ENCODE peak calls at places on chromosomes 4 and X, in eight cellular contexts. Y is activated CD4-positive, alpha-beta T cell treated with anti-CD3 and anti-CD28 coated beads, Interleukin-2, amount 10 ng/mL, durations not matched to agents 7 days and 5 days; R is ACHN; Q is NCI-H2081 treated with DMSO at 0.1 percent for 48 hours; C is amniotic stem cell; B is dorsolateral prefrontal cortex; M is left ventricle myocardium inferior; H is retina. F is an unnamed sample.

GRCh38 chrX:40170830-40171512 is 73.2 kb upstream of the BCOR start:
- DNase-seq in Y (no peak), Q (no peak), M (no peak), C (no peak), H (peak), B (no peak), R (no peak), F (no peak)

GRCh38 chr4:145154573-145154972 is 25.8 kb downstream of the OTUD4 start:
- DNase-seq in Q (no peak), R (peak), Y (no peak), H (no peak), M (no peak), B (no peak), C (no peak), F (peak)

GRCh38 chr4:17761062-17761461 is 20.4 kb downstream of the FAM184B start:
- DNase-seq in M (no peak), Y (no peak), H (no peak), B (no peak), R (no peak), C (no peak), Q (no peak), F (no peak)

GRCh38 chr4:57093816-57094481 is 16.2 kb downstream of the IGFBP7 start:
- DNase-seq in R (no peak), M (peak), Q (no peak), Y (no peak), C (no peak), B (no peak), H (no peak), F (no peak)

GRCh38 chrX:8988456-8988855 is 45.5 kb downstream of the FAM9B start:
- DNase-seq in R (no peak), B (no peak), Q (no peak), Y (no peak), M (peak), H (no peak), C (no peak), F (peak)

GRCh38 chr4:139639654-139640053 is 26.0 kb upstream of the MGST2 start:
- DNase-seq in H (no peak), M (no peak), B (no peak), Q (no peak), R (no peak), C (no peak), Y (no peak), F (no peak)

GRCh38 chr4:144300616-144301015 is 160.1 kb upstream of the GYPA start:
- DNase-seq in H (no peak), Q (no peak), M (no peak), R (no peak), B (no peak), Y (no peak), C (no peak), F (no peak)

GRCh38 chr4:94746746-94747145 is 11.0 kb upstream of the BMPR1B start:
- DNase-seq in M (no peak), R (peak), Y (no peak), B (no peak), C (no peak), H (no peak), Q (no peak), F (no peak)

GRCh38 chrX:96407501-96407900 is 277.1 kb upstream of the DIAPH2 start:
- DNase-seq in M (no peak), Y (no peak), R (no peak), C (peak), Q (no peak), H (no peak), B (no peak), F (no peak)

GRCh38 chr4:109803924-109804571 is 2.2 kb upstream of the CFI start:
- DNase-seq in C (no peak), R (peak), H (peak), B (no peak), Y (no peak), M (no peak), Q (no peak), F (peak)

GRCh38 chr4:109820563-109820962 is 5.0 kb downstream of the GAR1 start:
- DNase-seq in Q (no peak), M (no peak), R (no peak), Y (no peak), C (no peak), B (no peak), H (no peak), F (no peak)

GRCh38 chr4:2937146-2937857 is 25.9 kb downstream of the NOP14 start:
- DNase-seq in B (peak), R (peak), Y (no peak), H (no peak), Q (no peak), M (peak), C (no peak), F (peak)

GRCh38 chrX:73239242-73239641 is 24.6 kb upstream of the NAP1L2 start:
- DNase-seq in Q (no peak), B (no peak), C (no peak), Y (no peak), H (no peak), R (no peak), M (no peak), F (no peak)

GRCh38 chr4:24999392-25000104 is 31.2 kb downstream of the LGI2 start:
- DNase-seq in M (no peak), C (no peak), Q (no peak), R (no peak), Y (no peak), H (peak), B (no peak), F (no peak)

GRCh38 chr4:10584042-10584441 is 100.5 kb downstream of the CLNK start:
- DNase-seq in B (no peak), Q (no peak), M (no peak), H (no peak), C (peak), R (peak), Y (no peak), F (peak)

GRCh38 chrX:153793291-153793690 is 884 bp downstream of the IDH3G start:
- DNase-seq in R (no peak), Y (no peak), Q (no peak), C (no peak), M (no peak), B (no peak), H (no peak), F (no peak)

GRCh38 chr4:80423553-80424224 is 88.2 kb downstream of the CFAP299 start:
- DNase-seq in C (no peak), H (no peak), Q (no peak), B (no peak), M (no peak), R (no peak), Y (no peak), F (no peak)

GRCh38 chr4:58776627-58777026 is 1666.4 kb upstream of the IGFBP7 start:
- DNase-seq in M (no peak), H (no peak), Q (no peak), R (peak), C (peak), B (no peak), Y (no peak), F (no peak)

GRCh38 chr4:81796790-81797528 is 325.3 kb upstream of the RASGEF1B start:
- DNase-seq in R (no peak), C (no peak), B (no peak), M (no peak), Y (no peak), H (no peak), Q (no peak), F (no peak)

GRCh38 chr4:77251751-77252150 is 94.7 kb downstream of the CCNG2 start:
- DNase-seq in H (no peak), M (no peak), Q (no peak), R (no peak), C (no peak), B (no peak), Y (no peak), F (no peak)

GRCh38 chr4:51942108-51942832 is 77.9 kb downstream of the LRRC66 start:
- DNase-seq in H (no peak), Q (no peak), R (peak), M (no peak), C (no peak), Y (no peak), B (no peak), F (no peak)

GRCh38 chrX:19846995-19847790 is 40.2 kb downstream of the SH3KBP1 start:
- DNase-seq in R (peak), H (no peak), M (peak), Y (no peak), Q (no peak), B (no peak), C (peak), F (peak)

GRCh38 chr4:12296366-12296765 is 867.7 kb upstream of the HS3ST1 start:
- DNase-seq in B (no peak), M (no peak), Q (no peak), R (no peak), C (no peak), Y (no peak), H (no peak), F (no peak)

GRCh38 chr4:52202251-52202779 is 151.2 kb downstream of the SPATA18 start:
- DNase-seq in Q (no peak), C (no peak), H (no peak), B (no peak), M (no peak), Y (no peak), R (no peak), F (no peak)

GRCh38 chr4:89303177-89303576 is 4.4 kb downstream of the GPRIN3 start:
- DNase-seq in R (no peak), C (no peak), Q (peak), M (no peak), B (no peak), Y (peak), H (no peak), F (no peak)

GRCh38 chr4:158671665-158671914 is at the start of gene C4orf46:
- DNase-seq in M (no peak), Y (no peak), Q (no peak), R (no peak), C (no peak), H (no peak), B (no peak), F (no peak)

GRCh38 chr4:106358899-106359298 is 9.7 kb downstream of the GIMD1 start:
- DNase-seq in M (no peak), R (no peak), C (no peak), B (no peak), Q (no peak), H (no peak), Y (no peak), F (peak)

GRCh38 chr4:33577798-33578197 is 2666.5 kb downstream of the ARAP2 start:
- DNase-seq in Q (no peak), M (no peak), H (no peak), B (no peak), Y (no peak), R (no peak), C (no peak), F (no peak)

GRCh38 chr4:101232074-101232776 is 115.1 kb downstream of the PPP3CA start:
- DNase-seq in R (peak), H (no peak), Y (no peak), Q (no peak), C (peak), M (no peak), B (no peak), F (no peak)

GRCh38 chr4:110196871-110197420 is 1.5 kb downstream of the ELOVL6 start:
- DNase-seq in B (no peak), Y (peak), H (peak), C (peak), Q (no peak), M (no peak), R (no peak), F (peak)

GRCh38 chrX:15854080-15854655 is 445 bp downstream of the AP1S2 start:
- DNase-seq in R (peak), C (peak), B (peak), H (peak), Y (peak), M (peak), Q (no peak), F (peak)

GRCh38 chr4:85210353-85210752 is 243.9 kb upstream of the WDFY3 start:
- DNase-seq in Y (no peak), R (peak), B (no peak), C (no peak), M (no peak), H (no peak), Q (peak), F (no peak)

GRCh38 chr4:184807797-184808718 is 17.7 kb downstream of the ACSL1 start:
- DNase-seq in M (no peak), R (no peak), C (no peak), Q (no peak), B (peak), Y (no peak), H (peak), F (peak)

GRCh38 chrX:14873676-14874049 is 442 bp downstream of the MOSPD2 start:
- DNase-seq in R (no peak), M (no peak), H (no peak), B (no peak), Y (no peak), Q (no peak), C (no peak), F (no peak)

GRCh38 chrX:136828830-136829229 is 48.1 kb upstream of the ARHGEF6 start:
- DNase-seq in C (no peak), M (no peak), B (no peak), Y (no peak), Q (no peak), R (no peak), H (no peak), F (no peak)

GRCh38 chr4:82890602-82890912 is 396 bp downstream of the SEC31A start:
- DNase-seq in R (no peak), Q (no peak), B (no peak), H (no peak), Y (no peak), M (no peak), C (no peak), F (no peak)

GRCh38 chr4:39526283-39526682 is 956 bp downstream of the UGDH start:
- DNase-seq in Q (no peak), C (no peak), Y (no peak), B (no peak), M (no peak), R (no peak), H (no peak), F (no peak)

GRCh38 chrX:1751781-1752180 is 136.9 kb downstream of the ASMT start:
- DNase-seq in R (no peak), H (no peak), M (no peak), Y (no peak), C (no peak), Q (no peak), B (no peak), F (peak)

GRCh38 chrX:153420851-153421599 is 9.8 kb downstream of the ZFP92 start:
- DNase-seq in H (no peak), Y (no peak), M (no peak), Q (no peak), R (no peak), C (no peak), B (no peak), F (no peak)

F was measured in SW480.